ENCODE peak calls at places on chromosome 3, in eight cellular contexts. K is heart right ventricle, Q is nephron progenitor cell, Z is ovary, H is ascending aorta, D is fibroblast of lung, R is dorsolateral prefrontal cortex, Y is AG09319. B is an unnamed sample.

GRCh38 chr3:128489860-128490649 is 2.9 kb downstream of the GATA2 start:
- DNase-seq in Z (peak), H (peak), Y (no peak), R (peak), Q (peak), K (no peak), D (peak), B (peak)

GRCh38 chr3:79162653-79163052 is 605.1 kb downstream of the ROBO1 start:
- DNase-seq in Q (no peak), R (no peak), H (no peak), Y (no peak), Z (no peak), D (peak), K (no peak), B (no peak)

GRCh38 chr3:17505856-17506255 is 236.6 kb downstream of the TBC1D5 start:
- DNase-seq in H (no peak), Q (no peak), Y (no peak), K (no peak), D (peak), R (no peak), Z (no peak), B (no peak)

GRCh38 chr3:52259035-52259434 is 13.5 kb downstream of the PPM1M start:
- DNase-seq in Q (no peak), D (peak), K (no peak), Z (no peak), R (no peak), H (no peak), Y (no peak), B (no peak)

GRCh38 chr3:126311338-126311978 is 45.8 kb downstream of the KLF15 start:
- DNase-seq in R (no peak), H (peak), K (no peak), D (no peak), Y (no peak), Z (peak), Q (no peak), B (no peak)

GRCh38 chr3:11721114-11721440 is 77.4 kb upstream of the VGLL4 start:
- DNase-seq in D (no peak), H (no peak), Q (no peak), R (no peak), Z (no peak), Y (no peak), K (no peak), B (no peak)

GRCh38 chr3:69785769-69786311 is 46.6 kb downstream of the MITF start:
- DNase-seq in H (no peak), D (no peak), Y (no peak), Q (no peak), R (no peak), Z (no peak), K (no peak), B (no peak)

GRCh38 chr3:36890261-36890660 is 54.6 kb downstream of the TRANK1 start:
- DNase-seq in D (no peak), R (no peak), Q (no peak), Y (no peak), K (no peak), Z (no peak), H (no peak), B (no peak)

GRCh38 chr3:134445631-134446030 is 40.2 kb downstream of the ANAPC13 start:
- DNase-seq in R (no peak), Z (no peak), D (peak), Y (no peak), H (no peak), Q (no peak), K (no peak), B (peak)

GRCh38 chr3:101453966-101454365 is 59.0 kb downstream of the SENP7 start:
- DNase-seq in D (no peak), H (no peak), Q (no peak), K (no peak), Z (no peak), R (no peak), Y (no peak), B (peak)

GRCh38 chr3:150150633-150151032 is 179.9 kb upstream of the PFN2 start:
- DNase-seq in Y (no peak), H (no peak), D (no peak), R (no peak), K (no peak), Z (no peak), Q (no peak), B (peak)

GRCh38 chr3:48896991-48897390 is 1.7 kb downstream of the SLC25A20 start:
- DNase-seq in K (no peak), Z (no peak), H (no peak), D (no peak), Y (no peak), R (no peak), Q (no peak), B (no peak)

GRCh38 chr3:37713820-37714204 is 147.9 kb upstream of the CTDSPL start:
- DNase-seq in Y (no peak), Z (no peak), Q (no peak), H (no peak), R (no peak), K (no peak), D (no peak), B (no peak)

GRCh38 chr3:78659386-78659987 is 1108.3 kb downstream of the ROBO1 start:
- DNase-seq in Y (no peak), K (no peak), Z (no peak), D (peak), R (no peak), Q (peak), H (no peak), B (peak)

GRCh38 chr3:74789111-74789510 is 174.7 kb upstream of the CNTN3 start:
- DNase-seq in H (no peak), Y (no peak), R (no peak), Z (no peak), D (no peak), Q (no peak), K (no peak), B (peak)

GRCh38 chr3:170811928-170812591 is 57.9 kb downstream of the RPL22L1 start:
- DNase-seq in Y (peak), K (peak), H (peak), Z (peak), D (peak), Q (peak), R (peak), B (peak)

GRCh38 chr3:50303038-50303815 is at the start of gene HYAL1:
- DNase-seq in R (no peak), Y (no peak), Q (peak), Z (peak), K (peak), H (no peak), D (no peak), B (no peak)

DNA sequence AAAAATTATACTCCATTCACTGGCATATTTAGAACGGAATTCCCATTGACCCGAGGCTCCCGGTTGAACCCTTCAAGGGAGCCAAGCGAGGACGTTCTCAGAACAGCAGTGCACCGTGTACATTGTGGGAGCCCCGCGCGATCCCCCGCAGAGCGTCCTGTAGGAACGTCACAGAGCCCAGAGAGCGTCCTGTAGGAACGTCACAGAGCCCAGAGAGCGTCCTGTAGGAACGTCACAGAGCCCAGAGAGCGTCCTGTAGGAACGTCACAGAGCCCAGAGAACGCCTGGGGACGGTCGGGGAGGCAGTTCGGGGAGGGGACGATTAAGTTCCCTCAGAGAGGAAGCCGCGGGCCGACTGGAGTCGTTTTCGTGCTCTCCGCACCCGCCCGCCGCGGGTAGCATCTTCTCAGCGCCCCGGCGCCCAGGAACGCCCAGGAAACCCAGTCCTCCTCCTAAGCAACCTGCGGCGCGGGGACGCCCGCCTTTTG is 506 bp upstream of the ATP1B3 start:
- DNase-seq in Q (peak), H (peak), D (peak), Y (no peak), R (peak), Z (peak), K (peak), B (peak)
- TF ChIP-seq CTCF in Q (no peak), H (no peak), D (no peak), Y (no peak), R (no peak), Z (no peak), K (no peak), B (no peak)

GRCh38 chr3:172752651-172753050 is 2.1 kb downstream of the ECT2 start:
- DNase-seq in Z (no peak), R (no peak), K (no peak), H (no peak), Y (no peak), D (no peak), Q (no peak), B (no peak)

GRCh38 chr3:172751188-172751571 is 654 bp downstream of the ECT2 start:
- DNase-seq in R (no peak), Y (no peak), K (peak), Z (no peak), H (no peak), D (no peak), Q (no peak), B (peak)

GRCh38 chr3:172749201-172749965 is 1.1 kb upstream of the ECT2 start:
- DNase-seq in D (peak), H (peak), Z (no peak), K (no peak), Q (no peak), R (no peak), Y (peak), B (peak)

GRCh38 chr3:172750069-172750367 is 508 bp upstream of the ECT2 start:
- DNase-seq in K (no peak), Z (no peak), Y (no peak), R (no peak), Q (no peak), H (no peak), D (no peak), B (no peak)

DNA sequence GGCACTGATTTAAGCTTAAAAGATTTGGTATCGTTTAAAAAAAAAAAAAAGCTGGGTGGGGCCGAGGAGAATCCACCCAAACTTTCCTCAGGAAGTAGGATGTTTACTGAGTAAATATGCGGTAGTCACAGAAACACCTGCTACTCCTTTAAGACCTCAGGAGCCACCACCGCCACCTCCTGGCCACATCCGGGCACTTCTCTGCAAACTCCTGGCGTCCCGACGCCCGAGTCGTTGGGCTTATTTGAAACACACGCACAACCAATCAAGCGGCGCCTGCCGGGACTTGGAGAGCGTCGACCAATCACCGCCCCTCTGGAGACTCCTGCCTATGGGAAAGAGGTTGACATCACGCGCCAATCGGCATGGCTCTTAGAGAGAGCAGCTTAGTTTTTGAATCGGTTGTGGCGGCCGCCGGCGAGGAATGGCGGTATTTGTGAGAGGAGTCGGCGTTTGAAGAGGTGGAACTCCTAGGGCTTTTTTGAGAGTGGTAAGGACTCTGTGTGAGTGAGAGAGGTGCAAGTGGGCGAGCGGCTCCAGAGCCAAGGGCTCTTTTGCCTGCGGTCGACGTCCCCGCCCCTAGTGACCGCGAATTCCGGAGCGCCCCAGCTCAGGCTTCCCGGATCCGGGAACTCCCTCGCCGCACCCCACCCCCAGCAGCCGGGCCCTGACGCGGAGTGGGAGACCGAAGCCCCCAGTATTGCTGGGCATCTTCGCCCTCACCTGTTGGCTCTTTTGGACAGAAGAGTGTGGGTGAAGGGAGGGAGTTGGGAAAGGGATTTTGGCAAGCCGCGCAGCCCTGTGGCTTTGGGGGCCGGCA is at the start of gene ECT2:
- DNase-seq in R (peak), H (peak), Q (peak), Y (peak), D (peak), K (peak), Z (peak), B (peak)
- TF ChIP-seq CTCF in R (peak), H (peak), Q (peak), Y (peak), D (peak), K (peak), Z (peak), B (peak)

DNA sequence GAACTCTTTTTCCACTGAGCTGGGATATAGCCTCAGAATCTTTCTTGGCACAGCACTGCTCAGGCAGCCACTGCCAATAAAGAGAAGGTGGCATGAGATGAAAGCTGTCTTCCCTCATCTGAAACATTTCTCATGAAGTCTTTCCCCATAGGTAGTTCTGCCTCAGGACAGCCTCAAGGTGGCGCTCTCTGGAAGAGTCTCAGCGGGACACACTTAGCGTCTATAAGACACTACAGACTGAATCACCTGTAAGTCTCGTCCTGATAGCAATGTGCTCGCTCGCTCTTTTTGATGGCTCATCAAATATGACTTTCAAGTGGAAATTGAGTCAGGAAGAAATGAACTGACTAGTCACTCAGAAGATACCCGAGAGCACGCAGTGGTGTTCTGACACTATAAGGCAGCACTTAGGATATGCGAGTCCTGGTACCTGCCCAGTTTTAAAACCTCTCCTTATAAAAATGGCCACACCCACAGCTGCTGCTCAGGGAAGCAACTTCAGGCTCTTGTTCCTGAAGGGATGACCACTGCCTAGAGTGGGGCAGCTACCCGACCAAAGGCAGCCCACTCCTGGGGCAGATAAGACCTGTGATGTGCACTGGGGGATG is 269.5 kb downstream of the SUCLG2 start:
- DNase-seq in Y (peak), Q (peak), Z (no peak), K (peak), H (no peak), D (peak), R (no peak), B (no peak)
- TF ChIP-seq CTCF in Y (peak), Q (peak), Z (no peak), K (peak), H (no peak), D (peak), R (peak), B (peak)

DNA sequence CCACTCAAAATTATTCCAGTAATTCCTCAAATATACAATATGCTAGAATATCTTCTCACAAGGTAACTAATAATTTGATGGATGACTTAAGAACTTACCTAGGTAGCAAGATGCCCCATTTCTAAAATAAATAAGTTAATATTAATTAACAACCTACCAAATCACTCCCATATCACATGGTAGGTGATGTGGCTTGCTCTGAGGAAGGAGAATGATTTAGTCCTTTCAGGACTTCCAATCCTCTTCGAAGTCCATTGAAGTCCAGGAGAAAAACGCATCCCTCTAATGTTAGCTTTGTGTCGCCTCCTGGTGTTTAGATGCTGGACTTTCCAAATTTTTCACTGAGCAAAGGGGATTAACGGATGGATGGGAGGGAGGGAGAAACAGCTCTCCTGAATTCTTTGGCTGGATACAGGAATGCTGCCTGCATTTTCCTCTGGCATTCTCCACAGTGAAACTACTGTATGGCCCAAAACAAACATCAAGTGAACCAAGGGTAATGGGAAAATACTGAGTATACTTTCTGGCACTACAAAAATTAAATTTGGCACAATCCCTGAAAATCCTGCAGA is 58.6 kb downstream of the PRICKLE2 start:
- DNase-seq in Z (no peak), Y (no peak), D (peak), H (peak), Q (no peak), K (no peak), R (no peak), B (no peak)
- TF ChIP-seq CTCF in Z (no peak), Y (peak), D (no peak), H (no peak), Q (no peak), K (peak), R (no peak), B (peak)